ENCODE peak calls at places on chromosomes 4 and X, in four cellular contexts. E, U, Y and H are unnamed samples.

GRCh38 chr4:78954048-78954666 is 14.9 kb upstream of the PAQR3 start:
- DNase-seq in U (peak; percentile 72), E (peak; percentile 30), Y (peak; percentile 58), H (peak; percentile 49)

GRCh38 chr4:76377922-76378321 is 43.0 kb downstream of the CCDC158 start:
- DNase-seq in U (peak; percentile 69), E (peak; percentile 42), Y (peak; percentile 36), H (peak; percentile 68)

GRCh38 chr4:9952415-9952950 is 68.8 kb downstream of the SLC2A9 start:
- DNase-seq in Y (no peak), U (no peak), E (no peak), H (no peak)

GRCh38 chrX:150352581-150352980 is 10.5 kb upstream of the MAMLD1 start:
- DNase-seq in U (no peak), Y (peak; percentile 20), E (no peak), H (no peak)

GRCh38 chr4:41297832-41298231 is 41.1 kb downstream of the UCHL1 start:
- DNase-seq in Y (no peak), E (peak; percentile 16), U (no peak), H (no peak)

GRCh38 chrX:107978080-107978479 is 4.1 kb downstream of the TEX13B start:
- DNase-seq in U (no peak), Y (no peak), E (no peak), H (no peak)

GRCh38 chr4:138669479-138670165 is 346.0 kb upstream of the NOCT start:
- DNase-seq in Y (peak; percentile 51), U (no peak), E (peak; percentile 69), H (no peak)

GRCh38 chrX:122363112-122363511 is 821.0 kb upstream of the GRIA3 start:
- DNase-seq in U (no peak), Y (no peak), E (no peak), H (no peak)

GRCh38 chr4:143085224-143085623 is 99.5 kb upstream of the USP38 start:
- DNase-seq in U (no peak), Y (peak; percentile 54), E (peak; percentile 59), H (no peak)

GRCh38 chr4:25767877-25768475 is 94.8 kb downstream of the SEL1L3 start:
- DNase-seq in U (peak; percentile 84), E (peak; percentile 82), Y (peak; percentile 69), H (peak; percentile 42)

GRCh38 chr4:33883111-33883510 is 2361.2 kb downstream of the ARAP2 start:
- DNase-seq in U (no peak), Y (peak; percentile 1), E (peak; percentile 3), H (no peak)

GRCh38 chrX:103376118-103376978 is at the start of gene BEX3:
- DNase-seq in U (peak; percentile 77), E (peak; percentile 68), Y (peak; percentile 44), H (no peak)

GRCh38 chrX:108447303-108447702 is 7.7 kb downstream of the COL4A5 start:
- DNase-seq in Y (peak; percentile 68), U (no peak), E (peak; percentile 38), H (no peak)

GRCh38 chr4:4869731-4870483 is 10.4 kb downstream of the MSX1 start:
- DNase-seq in U (peak; percentile 74), E (peak; percentile 58), Y (no peak), H (no peak)

GRCh38 chr4:126906466-126906865 is 726.3 kb upstream of the INTU start:
- DNase-seq in E (no peak), Y (no peak), U (peak; percentile 57), H (no peak)

GRCh38 chr4:119684463-119684862 is 55.9 kb upstream of the PDE5A start:
- DNase-seq in U (no peak), E (no peak), Y (no peak), H (no peak)

GRCh38 chrX:39261446-39262147 is 460.3 kb downstream of the MID1IP1 start:
- DNase-seq in E (peak; percentile 85), Y (peak; percentile 32), U (peak; percentile 45), H (peak; percentile 43)

GRCh38 chr4:1794809-1795303 is 1.8 kb downstream of the FGFR3 start:
- DNase-seq in U (peak; percentile 65), E (no peak), Y (no peak), H (no peak)

GRCh38 chrX:1264556-1264955 is 4.1 kb upstream of the CSF2RA start:
- DNase-seq in U (no peak), Y (peak; percentile 53), E (no peak), H (no peak)

GRCh38 chr4:47839259-47839658 is 1.4 kb upstream of the CORIN start:
- DNase-seq in U (no peak), Y (no peak), E (peak; percentile 46), H (peak; percentile 41)

GRCh38 chrX:104193485-104193884 is 27.2 kb downstream of the FAM199X start:
- DNase-seq in U (no peak), E (no peak), Y (no peak), H (no peak)

GRCh38 chrX:50814701-50815476 is 895 bp upstream of the SHROOM4 start:
- DNase-seq in Y (peak; percentile 7), E (peak; percentile 52), U (no peak), H (no peak)

GRCh38 chr4:153792007-153792892 is 3.4 kb upstream of the SFRP2 start:
- DNase-seq in E (peak; percentile 81), Y (no peak), U (peak; percentile 90), H (no peak)

GRCh38 chr4:188127157-188127874 is 11.9 kb upstream of the TRIML1 start:
- DNase-seq in U (no peak), Y (peak; percentile 63), E (peak; percentile 13), H (no peak)

GRCh38 chrX:154487518-154488290 is 1.3 kb upstream of the UBL4A start:
- DNase-seq in U (no peak), Y (no peak), E (no peak), H (no peak)

GRCh38 chr4:38180456-38180855 is 220.3 kb downstream of the PTTG2 start:
- DNase-seq in Y (peak; percentile 57), E (peak; percentile 20), U (no peak), H (peak; percentile 12)

GRCh38 chr4:158020175-158020574 is 152.7 kb downstream of the GASK1B start:
- DNase-seq in U (no peak), Y (peak; percentile 75), E (peak; percentile 84), H (no peak)

DNA sequence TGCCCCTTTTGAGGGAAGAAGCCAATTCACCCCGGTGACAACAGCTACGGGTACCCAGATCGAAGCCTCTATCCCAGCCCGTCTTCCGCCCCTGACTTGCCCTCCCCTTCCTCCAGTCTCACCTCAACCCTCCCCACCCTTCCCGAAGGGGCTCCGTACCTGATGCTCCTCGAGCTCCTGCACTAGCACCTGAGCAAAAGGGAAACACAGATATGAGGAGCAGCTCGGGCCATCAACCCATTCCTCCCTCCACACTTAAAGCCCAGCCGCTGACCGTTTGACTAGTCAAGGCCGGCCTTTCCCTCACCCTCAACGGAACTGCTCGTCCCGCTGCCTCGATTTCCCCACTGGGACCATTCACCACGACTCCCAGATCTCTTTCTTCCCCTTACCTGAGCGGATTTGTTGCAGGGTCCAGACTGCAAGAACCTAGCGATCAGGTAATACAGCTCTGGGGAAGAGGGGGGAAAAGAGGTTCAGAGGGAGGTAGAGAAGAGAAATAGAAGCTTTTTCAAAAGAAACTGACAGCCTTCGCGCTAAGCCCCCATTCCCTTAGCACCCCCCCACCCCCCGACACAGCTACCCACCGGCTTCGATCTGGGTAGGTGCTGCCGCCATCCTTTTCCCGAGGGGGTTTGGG is 703 bp downstream of the BRWD3 start:
- DNase-seq in Y (peak; percentile 41), U (peak; percentile 23), E (peak; percentile 46), H (peak; percentile 7)
- H3K9ac ChIP-seq in Y (peak overlapping the region; percentile 41), U (no peak overlapping the region), E (peak overlapping the region; percentile 79), H (peak overlapping the region; percentile 62)

GRCh38 chr4:112288455-112288854 is 2.8 kb upstream of the TIFA start:
- DNase-seq in E (no peak), Y (no peak), U (no peak), H (peak; percentile 74)
- H3K4me2 ChIP-seq in E (no peak overlapping the region), Y (no peak overlapping the region), U (no peak overlapping the region), H (peak overlapping the region; percentile 66)

GRCh38 chrX:70009049-70009448 is 40.7 kb downstream of the AWAT2 start:
- DNase-seq in Y (no peak), U (no peak), E (no peak), H (no peak)
- TF ChIP-seq EZH2phosphoT487 in Y (no peak), U (no peak), E (no peak), H (no peak)

GRCh38 chr4:3293410-3294391 is 880 bp downstream of the RGS12 start:
- DNase-seq in E (peak; percentile 15), Y (no peak), U (no peak), H (no peak)

GRCh38 chr4:3294401-3295241 is 1.8 kb downstream of the RGS12 start:
- DNase-seq in E (no peak), U (no peak), Y (no peak), H (no peak)

GRCh38 chr4:3296651-3297050 is 3.8 kb downstream of the RGS12 start:
- DNase-seq in U (no peak), Y (no peak), E (no peak), H (no peak)

GRCh38 chr4:3297066-3297859 is 4.4 kb downstream of the RGS12 start:
- DNase-seq in E (no peak), Y (no peak), U (no peak), H (no peak)

GRCh38 chr4:3295837-3296624 is 3.2 kb downstream of the RGS12 start:
- DNase-seq in Y (no peak), U (no peak), E (no peak), H (no peak)
- H3K9ac ChIP-seq in Y (no peak overlapping the region), U (no peak overlapping the region), E (no peak overlapping the region), H (no peak overlapping the region)

DNA sequence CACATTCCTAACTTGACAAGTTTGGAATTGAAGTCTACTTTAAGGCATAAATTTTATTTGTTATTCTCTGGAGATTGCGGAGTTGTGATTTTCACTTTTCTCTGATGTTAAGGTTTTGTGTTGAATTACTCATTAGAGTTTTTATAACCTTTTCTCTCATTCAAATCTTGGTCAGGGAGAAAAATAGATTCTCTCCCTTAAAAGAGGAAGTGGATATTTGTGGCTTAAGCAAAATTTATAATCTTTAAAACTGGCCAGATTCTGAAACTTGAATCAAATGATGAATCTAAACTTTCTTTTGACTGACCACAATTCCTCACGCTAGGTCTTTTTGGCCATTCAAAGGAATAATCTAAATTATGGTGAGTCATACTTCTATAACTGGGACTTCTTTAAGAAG is 361.4 kb downstream of the TEX13C start:
- DNase-seq in Y (no peak), U (no peak), E (no peak), H (no peak)
- H3K4me2 ChIP-seq in Y (no peak overlapping the region), U (no peak overlapping the region), E (no peak overlapping the region), H (no peak overlapping the region)